ENCODE peak calls at places on chromosomes 13 and 19, in five cellular contexts. S is upper lobe of right lung, E is GM13977, Z is fibroblast of the aortic adventitia, H is WERI-Rb-1. Y is an unnamed sample.

GRCh38 chr13:41962994-41963393 is 2.1 kb upstream of the VWA8 start:
- DNase-seq in S (no peak), E (no peak), Z (no peak), H (no peak), Y (no peak)

GRCh38 chr19:30870861-30871260 is 478.4 kb downstream of the TSHZ3 start:
- DNase-seq in S (no peak), E (no peak), Z (peak; percentile 1), H (peak; percentile 24), Y (peak; percentile 43)

GRCh38 chr19:56377105-56377924 is 16.0 kb downstream of the ZNF582 start:
- DNase-seq in S (no peak), E (no peak), Z (no peak), H (no peak), Y (no peak)

GRCh38 chr19:18007939-18008673 is at the start of gene ARRDC2:
- DNase-seq in S (peak; percentile 94), E (peak; percentile 99), Z (peak; percentile 88), H (peak; percentile 73), Y (peak; percentile 88)

GRCh38 chr13:74290324-74290773 is 156.1 kb upstream of the KLF12 start:
- DNase-seq in S (no peak), E (peak; percentile 23), Z (peak; percentile 94), H (no peak), Y (no peak)

GRCh38 chr13:95834134-95834765 is 157.3 kb downstream of the DNAJC3 start:
- DNase-seq in S (peak; percentile 66), E (peak; percentile 51), Z (peak; percentile 74), H (peak; percentile 77), Y (peak; percentile 75)

GRCh38 chr13:110831437-110832204 is 83.2 kb downstream of the ANKRD10 start:
- DNase-seq in S (no peak), E (no peak), Z (no peak), H (no peak), Y (no peak)

GRCh38 chr13:101919541-101920306 is 467.2 kb downstream of the ITGBL1 start:
- DNase-seq in S (no peak), E (no peak), Z (peak; percentile 20), H (peak; percentile 45), Y (peak; percentile 48)

GRCh38 chr19:45001087-45001739 is at the start of gene RELB:
- DNase-seq in S (peak; percentile 98), E (peak; percentile 98), Z (peak; percentile 80), H (peak; percentile 93), Y (peak; percentile 96)

GRCh38 chr13:74218291-74218690 is 84.1 kb upstream of the KLF12 start:
- DNase-seq in S (no peak), E (no peak), Z (no peak), H (no peak), Y (no peak)

GRCh38 chr19:45152504-45153338 is 8.1 kb downstream of the NKPD1 start:
- DNase-seq in S (peak; percentile 77), E (peak; percentile 75), Z (peak; percentile 40), H (no peak), Y (peak; percentile 69)

GRCh38 chr13:97005631-97006262 is 11.5 kb upstream of the OXGR1 start:
- DNase-seq in S (no peak), E (no peak), Z (peak; percentile 43), H (no peak), Y (no peak)

GRCh38 chr13:45036206-45036605 is 46.9 kb downstream of the GPALPP1 start:
- DNase-seq in S (no peak), E (no peak), Z (no peak), H (no peak), Y (no peak)

GRCh38 chr13:54486421-54487166 is 1458.0 kb downstream of the OLFM4 start:
- DNase-seq in S (no peak), E (no peak), Z (no peak), H (no peak), Y (no peak)

GRCh38 chr13:18212873-18213272 is 968.8 kb downstream of the TUBA3C start:
- DNase-seq in S (no peak), E (no peak), Z (no peak), H (no peak), Y (no peak)

DNA sequence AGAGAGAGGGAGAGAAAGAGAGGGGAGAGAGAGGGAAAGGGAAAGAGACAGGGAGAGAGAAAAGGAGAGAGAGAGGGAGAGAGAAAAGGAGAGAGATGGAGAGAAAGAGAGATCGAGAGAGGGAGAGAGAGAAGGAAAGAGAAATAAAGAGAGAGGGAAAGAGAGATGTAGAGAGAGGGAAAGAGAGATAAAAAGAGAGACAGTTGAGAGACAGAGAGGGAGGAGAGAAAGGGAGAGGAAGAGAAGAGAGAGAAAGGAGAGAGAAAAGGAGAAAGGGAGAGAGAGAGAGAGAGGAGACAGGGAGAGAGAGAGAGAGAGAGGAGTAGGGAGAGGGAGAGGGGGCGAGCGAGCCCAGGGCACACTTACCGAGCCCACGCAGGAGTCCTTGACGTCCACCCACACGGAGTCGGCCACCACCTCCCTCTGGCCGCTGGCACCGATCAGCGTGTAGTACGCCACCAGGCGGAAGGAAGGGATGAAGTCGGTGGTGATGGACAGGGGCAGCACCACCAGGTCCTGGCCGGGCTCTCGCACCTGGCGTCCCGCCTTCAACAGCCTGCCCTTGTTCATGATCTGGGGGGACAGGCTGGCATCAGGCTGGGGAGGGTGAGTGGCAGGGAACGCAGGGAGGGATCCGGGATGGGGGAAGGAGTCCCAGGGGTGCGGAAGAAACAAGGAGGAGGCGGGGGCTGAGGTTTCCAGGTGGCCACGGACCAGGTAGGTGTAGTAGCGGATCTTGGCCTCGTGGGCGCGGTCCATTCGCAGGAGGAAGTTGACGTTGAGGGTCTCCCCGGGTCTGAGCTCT is 10.0 kb downstream of the C3 start:
- DNase-seq in S (no peak), E (no peak), Z (no peak), H (peak; percentile 50), Y (no peak)
- TF ChIP-seq CTCF in S (peak; percentile 11), E (no peak), Z (no peak), H (peak; percentile 67), Y (no peak)

DNA sequence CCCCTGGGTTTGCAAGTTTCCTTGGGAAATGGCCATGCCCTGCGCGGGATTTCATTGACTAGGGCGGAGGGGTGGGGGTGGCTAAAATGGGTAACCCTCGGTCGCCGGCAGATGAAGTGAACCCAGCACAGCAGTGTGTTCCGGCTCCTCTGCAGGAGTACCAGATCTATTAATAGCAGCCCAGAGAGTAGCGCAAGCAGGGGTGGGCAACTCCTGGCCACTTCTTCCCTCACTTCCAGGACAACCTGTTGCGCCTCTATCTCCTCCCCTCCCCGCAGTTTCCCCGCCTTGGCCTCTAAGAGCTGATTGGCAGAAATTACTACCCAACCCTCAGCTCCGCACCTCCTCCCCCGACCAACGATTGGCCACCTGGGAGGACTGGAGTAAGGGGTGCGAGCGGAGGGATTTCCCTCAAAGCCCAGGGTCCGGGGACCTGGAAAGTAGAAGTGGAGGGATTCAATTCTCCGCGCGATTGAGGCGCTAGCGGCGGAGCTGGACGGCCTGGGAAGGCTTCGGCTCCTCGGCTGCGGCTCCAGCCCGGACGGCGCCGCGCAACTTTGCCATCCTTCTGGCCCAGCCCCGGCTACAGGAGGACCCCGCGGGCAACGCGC is at the start of gene FREM2:
- DNase-seq in S (peak; percentile 86), E (peak; percentile 42), Z (no peak), H (peak; percentile 80), Y (peak; percentile 51)
- TF ChIP-seq CTCF in S (no peak), E (no peak), Z (no peak), H (no peak), Y (no peak)

GRCh38 chr13:19888799-19889198 is 25.4 kb upstream of the ZMYM5 start:
- DNase-seq in S (no peak), E (no peak), Z (peak; percentile 54), H (no peak), Y (no peak)
- TF ChIP-seq CTCF in S (peak; percentile 20), E (no peak), Z (peak; percentile 24), H (no peak), Y (no peak)

GRCh38 chr13:27634791-27635190 is 13.1 kb downstream of the POLR1D start:
- DNase-seq in S (no peak), E (no peak), Z (no peak), H (no peak), Y (no peak)
- TF ChIP-seq CTCF in S (no peak), E (no peak), Z (no peak), H (no peak), Y (no peak)

GRCh38 chr13:26971990-26972888 is 199.4 kb downstream of the USP12 start:
- DNase-seq in S (no peak), E (peak; percentile 34), Z (peak; percentile 27), H (peak; percentile 93), Y (no peak)
- TF ChIP-seq CTCF in S (peak; percentile 39), E (peak; percentile 62), Z (peak; percentile 51), H (peak; percentile 94), Y (no peak)